ENCODE peak calls at places on chromosome 13, in nine cellular contexts. One of them, this sample, is unnamed.

GRCh38 chr13:51961493-51962403 is 49.5 kb downstream of the ATP7B start:
- DNase-seq in effector CD4-positive, alpha-beta T cell: no peak
- DNase-seq in fibroblast of mammary gland: no peak
- DNase-seq in EL: no peak
- DNase-seq in T-helper 2 cell: no peak
- DNase-seq in stimulated activated CD8-positive, alpha-beta memory T cell treated with anti-CD3 and anti-CD28 coated beads, Interleukin-7, amount 100 ng/mL, for 24 hours: no peak
- DNase-seq in NCI-H2171 treated with DMSO at 0.1 percent for 48 hours: no peak
- DNase-seq in astrocyte of the spinal cord: no peak
- DNase-seq in left ventricle myocardium inferior: no peak
- DNase-seq in this sample: no peak

GRCh38 chr13:40452741-40453665 is 213.4 kb downstream of the FOXO1 start:
- DNase-seq in effector CD4-positive, alpha-beta T cell: no peak
- DNase-seq in fibroblast of mammary gland: peak
- DNase-seq in EL: peak
- DNase-seq in T-helper 2 cell: no peak
- DNase-seq in stimulated activated CD8-positive, alpha-beta memory T cell treated with anti-CD3 and anti-CD28 coated beads, Interleukin-7, amount 100 ng/mL, for 24 hours: no peak
- DNase-seq in NCI-H2171 treated with DMSO at 0.1 percent for 48 hours: no peak
- DNase-seq in astrocyte of the spinal cord: peak
- DNase-seq in left ventricle myocardium inferior: no peak
- DNase-seq in this sample: no peak

GRCh38 chr13:98875146-98875729 is 102.6 kb downstream of the DOCK9 start:
- DNase-seq in effector CD4-positive, alpha-beta T cell: no peak
- DNase-seq in fibroblast of mammary gland: no peak
- DNase-seq in EL: no peak
- DNase-seq in T-helper 2 cell: no peak
- DNase-seq in stimulated activated CD8-positive, alpha-beta memory T cell treated with anti-CD3 and anti-CD28 coated beads, Interleukin-7, amount 100 ng/mL, for 24 hours: no peak
- DNase-seq in NCI-H2171 treated with DMSO at 0.1 percent for 48 hours: no peak
- DNase-seq in astrocyte of the spinal cord: no peak
- DNase-seq in left ventricle myocardium inferior: no peak
- DNase-seq in this sample: no peak

GRCh38 chr13:114164027-114164426 is 15.0 kb upstream of the CFAP97D2 start:
- DNase-seq in effector CD4-positive, alpha-beta T cell: no peak
- DNase-seq in fibroblast of mammary gland: no peak
- DNase-seq in EL: no peak
- DNase-seq in T-helper 2 cell: no peak
- DNase-seq in stimulated activated CD8-positive, alpha-beta memory T cell treated with anti-CD3 and anti-CD28 coated beads, Interleukin-7, amount 100 ng/mL, for 24 hours: no peak
- DNase-seq in NCI-H2171 treated with DMSO at 0.1 percent for 48 hours: no peak
- DNase-seq in astrocyte of the spinal cord: no peak
- DNase-seq in left ventricle myocardium inferior: no peak
- DNase-seq in this sample: no peak

GRCh38 chr13:50521750-50522149 is 321.7 kb downstream of the DLEU7 start:
- DNase-seq in effector CD4-positive, alpha-beta T cell: no peak
- DNase-seq in fibroblast of mammary gland: peak
- DNase-seq in EL: no peak
- DNase-seq in T-helper 2 cell: no peak
- DNase-seq in stimulated activated CD8-positive, alpha-beta memory T cell treated with anti-CD3 and anti-CD28 coated beads, Interleukin-7, amount 100 ng/mL, for 24 hours: no peak
- DNase-seq in NCI-H2171 treated with DMSO at 0.1 percent for 48 hours: no peak
- DNase-seq in astrocyte of the spinal cord: peak
- DNase-seq in left ventricle myocardium inferior: no peak
- DNase-seq in this sample: no peak

GRCh38 chr13:110444226-110444653 is 117.3 kb downstream of the RAB20 start:
- DNase-seq in effector CD4-positive, alpha-beta T cell: no peak
- DNase-seq in fibroblast of mammary gland: peak
- DNase-seq in EL: peak
- DNase-seq in T-helper 2 cell: no peak
- DNase-seq in stimulated activated CD8-positive, alpha-beta memory T cell treated with anti-CD3 and anti-CD28 coated beads, Interleukin-7, amount 100 ng/mL, for 24 hours: no peak
- DNase-seq in NCI-H2171 treated with DMSO at 0.1 percent for 48 hours: no peak
- DNase-seq in astrocyte of the spinal cord: peak
- DNase-seq in left ventricle myocardium inferior: peak
- DNase-seq in this sample: no peak

GRCh38 chr13:27419333-27419732 is 5.1 kb upstream of the GTF3A start:
- DNase-seq in effector CD4-positive, alpha-beta T cell: no peak
- DNase-seq in fibroblast of mammary gland: no peak
- DNase-seq in EL: peak
- DNase-seq in T-helper 2 cell: no peak
- DNase-seq in stimulated activated CD8-positive, alpha-beta memory T cell treated with anti-CD3 and anti-CD28 coated beads, Interleukin-7, amount 100 ng/mL, for 24 hours: no peak
- DNase-seq in NCI-H2171 treated with DMSO at 0.1 percent for 48 hours: no peak
- DNase-seq in astrocyte of the spinal cord: no peak
- DNase-seq in left ventricle myocardium inferior: no peak
- DNase-seq in this sample: no peak

GRCh38 chr13:32019612-32020233 is 11.9 kb upstream of the FRY start:
- DNase-seq in effector CD4-positive, alpha-beta T cell: no peak
- DNase-seq in fibroblast of mammary gland: peak
- DNase-seq in EL: peak
- DNase-seq in T-helper 2 cell: no peak
- DNase-seq in stimulated activated CD8-positive, alpha-beta memory T cell treated with anti-CD3 and anti-CD28 coated beads, Interleukin-7, amount 100 ng/mL, for 24 hours: no peak
- DNase-seq in NCI-H2171 treated with DMSO at 0.1 percent for 48 hours: peak
- DNase-seq in astrocyte of the spinal cord: peak
- DNase-seq in left ventricle myocardium inferior: no peak
- DNase-seq in this sample: no peak

GRCh38 chr13:40379186-40379585 is 287.3 kb downstream of the FOXO1 start:
- DNase-seq in effector CD4-positive, alpha-beta T cell: no peak
- DNase-seq in fibroblast of mammary gland: no peak
- DNase-seq in EL: no peak
- DNase-seq in T-helper 2 cell: no peak
- DNase-seq in stimulated activated CD8-positive, alpha-beta memory T cell treated with anti-CD3 and anti-CD28 coated beads, Interleukin-7, amount 100 ng/mL, for 24 hours: no peak
- DNase-seq in NCI-H2171 treated with DMSO at 0.1 percent for 48 hours: no peak
- DNase-seq in astrocyte of the spinal cord: no peak
- DNase-seq in left ventricle myocardium inferior: no peak
- DNase-seq in this sample: no peak

GRCh38 chr13:33016414-33017409 is at the start of gene KL:
- DNase-seq in effector CD4-positive, alpha-beta T cell: no peak
- DNase-seq in fibroblast of mammary gland: no peak
- DNase-seq in EL: peak
- DNase-seq in T-helper 2 cell: no peak
- DNase-seq in stimulated activated CD8-positive, alpha-beta memory T cell treated with anti-CD3 and anti-CD28 coated beads, Interleukin-7, amount 100 ng/mL, for 24 hours: no peak
- DNase-seq in NCI-H2171 treated with DMSO at 0.1 percent for 48 hours: no peak
- DNase-seq in astrocyte of the spinal cord: no peak
- DNase-seq in left ventricle myocardium inferior: peak
- DNase-seq in this sample: peak

This sample was measured in aorta.